ENCODE peak calls at places on chromosomes 6 and 20, in five cellular contexts. X is HCT116, T is HepG2, I is PC-3, E is aorta. F is an unnamed sample. For H3K4me1, the result is how much of the 10 kb centered on the place peaks cover.

GRCh38 chr6:139402935-139403386 is 28.5 kb upstream of the CITED2 start:
- DNase-seq in T (no peak), E (no peak), X (no peak), I (peak), F (no peak)

GRCh38 chr6:125812394-125813231 is 21.9 kb downstream of the NCOA7 start:
- DNase-seq in T (no peak), I (peak), X (no peak), E (no peak), F (no peak)

GRCh38 chr6:43969158-43969981 is 157.9 kb downstream of the MRPL14 start:
- DNase-seq in E (no peak), T (no peak), X (no peak), I (no peak), F (no peak)

GRCh38 chr6:46221221-46221793 is 50.5 kb upstream of the ENPP5 start:
- DNase-seq in X (peak), T (peak), E (no peak), I (peak), F (no peak)

GRCh38 chr20:38299963-38300362 is 4.0 kb upstream of the BPI start:
- DNase-seq in X (no peak), E (no peak), I (peak), T (no peak), F (no peak)

GRCh38 chr20:5845686-5846651 is 95.8 kb downstream of the SHLD1 start:
- DNase-seq in E (no peak), X (no peak), T (no peak), I (no peak), F (no peak)

GRCh38 chr6:84033523-84034451 is at the start of gene MRAP2:
- DNase-seq in X (no peak), T (no peak), E (peak), I (no peak), F (no peak)

GRCh38 chr6:8054276-8054675 is 9.9 kb downstream of the BLOC1S5 start:
- DNase-seq in X (no peak), T (no peak), I (no peak), E (no peak), F (no peak)

GRCh38 chr6:139380168-139380567 is 5.7 kb upstream of the CITED2 start:
- DNase-seq in I (no peak), X (no peak), T (no peak), E (no peak), F (no peak)

GRCh38 chr6:45801471-45802289 is 214.0 kb downstream of the CLIC5 start:
- DNase-seq in X (no peak), I (no peak), E (no peak), T (no peak), F (no peak)

GRCh38 chr6:138719744-138720143 is 53.8 kb upstream of the CCDC28A start:
- DNase-seq in X (no peak), T (no peak), I (no peak), E (no peak), F (no peak)

GRCh38 chr6:4603291-4603690 is 172.9 kb upstream of the CDYL start:
- DNase-seq in X (peak), I (peak), T (no peak), E (peak), F (no peak)

GRCh38 chr20:23669866-23670265 is 19.0 kb downstream of the CST4 start:
- DNase-seq in I (no peak), X (no peak), T (no peak), E (no peak), F (no peak)

GRCh38 chr6:131013495-131013894 is 49.5 kb downstream of the EPB41L2 start:
- DNase-seq in E (no peak), I (no peak), T (no peak), X (no peak), F (no peak)

GRCh38 chr6:142378138-142378875 is 76.5 kb downstream of the ADGRG6 start:
- DNase-seq in T (peak), E (no peak), I (peak), X (peak), F (no peak)

GRCh38 chr6:52286798-52287432 is 2.4 kb upstream of the MCM3 start:
- DNase-seq in E (peak), T (peak), X (peak), I (peak), F (no peak)

GRCh38 chr20:40651121-40651520 is 37.9 kb downstream of the MAFB start:
- DNase-seq in I (peak), X (no peak), E (no peak), T (no peak), F (no peak)

GRCh38 chr6:139919107-139920026 is 544.9 kb upstream of the CITED2 start:
- DNase-seq in X (no peak), E (no peak), T (no peak), I (no peak), F (no peak)

GRCh38 chr6:149170564-149171452 is 146.7 kb upstream of the TAB2 start:
- DNase-seq in X (no peak), T (no peak), I (no peak), E (no peak), F (no peak)

GRCh38 chr20:62513991-62514390 is 38.2 kb upstream of the GATA5 start:
- DNase-seq in I (no peak), X (no peak), T (no peak), E (no peak), F (no peak)

GRCh38 chr6:21138359-21139094 is 455.0 kb upstream of the SOX4 start:
- DNase-seq in X (no peak), T (no peak), E (no peak), I (peak), F (no peak)

GRCh38 chr20:47681977-47682812 is 103.1 kb downstream of the SULF2 start:
- DNase-seq in X (no peak), T (peak), E (no peak), I (no peak), F (no peak)

GRCh38 chr6:21987501-21987957 is 309.3 kb downstream of the PRL start:
- DNase-seq in T (peak), E (peak), X (peak), I (peak), F (no peak)

GRCh38 chr6:46655803-46656202 is 3.0 kb downstream of the SLC25A27 start:
- DNase-seq in E (no peak), X (peak), I (peak), T (peak), F (no peak)

GRCh38 chr6:35086636-35087360 is 54.3 kb downstream of the TCP11 start:
- DNase-seq in E (no peak), T (no peak), I (no peak), X (no peak), F (no peak)
- H3K4me1 ChIP-seq in E (under half), T (under half), I (under half), X (under half), F (under half)

DNA sequence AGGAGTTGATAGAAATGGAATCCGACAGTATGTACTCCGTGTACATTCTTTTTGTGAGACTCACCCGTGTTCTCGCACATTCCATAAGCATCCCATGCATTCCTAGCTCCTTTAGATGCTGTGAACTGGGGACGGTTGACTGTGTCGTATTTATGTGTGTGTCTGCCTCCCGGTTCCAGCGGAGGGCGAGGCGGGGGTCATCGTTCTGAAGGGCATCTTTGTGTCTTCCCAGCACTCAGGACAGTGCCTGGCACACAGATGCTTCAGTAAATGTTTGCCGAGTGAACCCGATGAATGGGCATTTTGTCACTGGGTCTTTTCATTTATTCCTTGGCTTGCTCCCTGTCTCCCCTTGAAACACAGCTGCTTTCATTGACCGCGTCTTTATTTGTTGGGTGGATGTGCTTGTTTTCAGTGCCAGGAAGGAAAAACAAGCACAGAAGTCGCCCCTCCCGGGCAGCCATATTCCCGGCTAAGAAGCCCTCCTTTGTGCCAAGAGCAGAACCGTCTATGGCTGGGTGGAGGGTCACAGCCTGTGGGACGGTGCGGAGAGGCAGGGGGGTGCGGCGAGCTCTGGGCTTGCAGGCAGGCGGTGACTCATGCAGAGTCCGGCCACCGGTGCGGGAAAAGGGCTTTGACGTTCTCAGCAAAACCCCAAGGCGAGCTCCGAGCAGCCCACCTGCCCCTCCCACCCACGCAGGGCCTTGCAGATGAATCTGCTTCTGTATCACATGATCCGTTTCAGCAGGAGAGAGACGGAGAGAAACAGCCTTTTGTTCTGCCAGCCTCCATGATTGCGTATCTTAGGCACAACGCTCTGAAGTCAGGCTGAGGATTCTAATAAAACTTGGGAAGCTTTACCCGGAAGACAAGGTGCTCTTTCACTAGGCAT is 11.2 kb upstream of the PSMG4 start:
- DNase-seq in X (no peak), I (peak), E (peak), T (peak), F (no peak)
- H3K27ac ChIP-seq in X (no peak), I (no peak), E (no peak), T (no peak), F (no peak)

DNA sequence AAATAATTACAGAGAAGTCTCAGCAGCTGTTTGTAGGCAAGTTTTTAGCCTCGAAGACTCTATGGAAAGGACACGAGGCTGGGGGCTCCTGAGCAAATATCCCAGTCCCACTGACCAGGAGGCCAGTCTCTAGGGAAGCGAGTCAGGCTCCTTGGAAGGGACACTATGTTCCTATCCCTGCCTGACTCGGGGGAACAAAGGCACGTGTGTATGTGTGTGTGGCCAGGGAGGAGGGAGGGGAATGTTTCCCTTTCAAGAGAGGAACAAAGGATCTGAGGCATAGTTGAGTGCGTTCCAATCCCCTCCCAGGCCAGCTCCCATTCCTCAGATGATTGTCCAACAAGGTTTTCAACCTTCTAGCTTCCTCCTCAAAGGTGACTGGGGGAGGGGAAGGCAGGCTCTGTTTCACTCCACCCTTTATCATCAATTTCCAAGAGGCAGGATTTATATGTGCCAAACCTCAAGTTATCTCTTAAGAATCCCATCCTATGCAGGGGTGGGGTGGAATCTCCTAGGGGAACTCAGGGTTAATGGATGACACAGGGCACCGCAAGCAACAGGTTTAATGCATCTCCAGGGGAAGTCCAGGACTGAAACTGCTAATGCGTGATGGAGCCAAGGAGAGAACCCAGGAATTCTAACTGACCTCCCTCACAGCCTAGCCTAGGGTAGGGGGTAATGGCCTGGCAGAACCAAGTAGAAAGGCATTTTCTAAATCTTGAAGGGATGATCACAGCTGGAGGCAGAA is 9.9 kb downstream of the BCL2L1 start:
- DNase-seq in T (peak), E (peak), I (peak), X (peak), F (no peak)
- H3K4me3 ChIP-seq in T (peak), E (peak), I (peak), X (peak), F (no peak)

GRCh38 chr6:31120151-31120915 is at the start of gene CDSN:
- DNase-seq in X (no peak), T (no peak), I (no peak), E (no peak), F (no peak)
- H3K4me1 ChIP-seq in X (under half), T (under half), I (under half), E (under half), F (under half)

GRCh38 chr6:104633125-104633524 is 226.6 kb downstream of the HACE1 start:
- DNase-seq in I (peak), T (no peak), X (no peak), E (no peak), F (no peak)
- H3K27ac ChIP-seq in I (no peak), T (no peak), X (no peak), E (no peak), F (no peak)

F was measured in iPS DF 6.9.